ENCODE peak calls at places on chromosomes 6 and 20, in seven cellular contexts. Q is heart left ventricle, E is cardiac muscle cell, P is GM23338, G is NCI-H2171 treated with DMSO at 0.1 percent for 48 hours, X is DMS 273 treated with DMSO at 0.1 percent for 48 hours, V is hippocampal formation. M is an unnamed sample.

GRCh38 chr6:19866900-19867627 is 29.9 kb downstream of the ID4 start:
- DNase-seq in Q (no peak), E (no peak), P (no peak), G (no peak), X (no peak), V (no peak), M (no peak)

GRCh38 chr6:27605401-27606342 is 132.8 kb upstream of the ZNF184 start:
- DNase-seq in Q (no peak), E (peak; percentile 62), P (peak; percentile 87), G (no peak), X (peak; percentile 66), V (no peak), M (no peak)

GRCh38 chr6:26342106-26342999 is 22.6 kb upstream of the BTN3A2 start:
- DNase-seq in Q (no peak), E (no peak), P (peak; percentile 38), G (no peak), X (no peak), V (no peak), M (no peak)

GRCh38 chr6:10418862-10419748 is 4.2 kb upstream of the TFAP2A start:
- DNase-seq in Q (no peak), E (no peak), P (peak; percentile 95), G (no peak), X (no peak), V (no peak), M (no peak)

GRCh38 chr20:6051505-6051904 is 2.4 kb downstream of the LRRN4 start:
- DNase-seq in Q (no peak), E (no peak), P (peak; percentile 38), G (no peak), X (no peak), V (no peak), M (peak; percentile 42)

GRCh38 chr20:2299301-2299700 is 3.5 kb downstream of the TGM3 start:
- DNase-seq in Q (peak; percentile 71), E (no peak), P (no peak), G (no peak), X (no peak), V (no peak), M (peak; percentile 89)

GRCh38 chr20:1900321-1900791 is 5.1 kb downstream of the SIRPA start:
- DNase-seq in Q (peak; percentile 38), E (peak; percentile 82), P (peak; percentile 93), G (peak; percentile 87), X (peak; percentile 92), V (peak; percentile 82), M (no peak)

GRCh38 chr6:82022614-82023102 is 224.9 kb downstream of the IBTK start:
- DNase-seq in Q (no peak), E (peak; percentile 16), P (no peak), G (no peak), X (no peak), V (no peak), M (no peak)

GRCh38 chr20:21398505-21399057 is 1.3 kb upstream of the NKX2-4 start:
- DNase-seq in Q (no peak), E (no peak), P (no peak), G (no peak), X (no peak), V (no peak), M (no peak)

M was measured in upper lobe of left lung.